ENCODE peak calls at places on chromosomes 2 and 18, in four cellular contexts. B is osteocyte, H is fibroblast of mammary gland, V is uterus. E is an unnamed sample.

GRCh38 chr2:15084826-15085489 is 452.4 kb downstream of the LRATD1 start:
- DNase-seq in H (no peak), B (no peak), V (no peak), E (no peak)

GRCh38 chr2:219205981-219206441 is 571 bp upstream of the ZFAND2B start:
- DNase-seq in V (no peak), B (no peak), H (no peak), E (no peak)

GRCh38 chr2:179861777-179862117 is 335 bp upstream of the ZNF385B start:
- DNase-seq in H (peak), V (no peak), B (no peak), E (peak)

GRCh38 chr2:127225186-127225960 is 5.3 kb upstream of the CYP27C1 start:
- DNase-seq in V (no peak), H (peak), B (no peak), E (no peak)

GRCh38 chr2:24228470-24228869 is 53.6 kb downstream of the FAM228A start:
- DNase-seq in V (no peak), H (peak), B (no peak), E (no peak)

GRCh38 chr2:66103581-66103980 is 331.3 kb upstream of the MEIS1 start:
- DNase-seq in H (no peak), B (no peak), V (no peak), E (no peak)

GRCh38 chr2:57180042-57180567 is 866.5 kb upstream of the VRK2 start:
- DNase-seq in B (no peak), V (no peak), H (peak), E (no peak)

GRCh38 chr2:164976301-164976700 is 21.0 kb upstream of the SLC38A11 start:
- DNase-seq in V (no peak), B (no peak), H (no peak), E (no peak)

GRCh38 chr18:63322908-63323634 is 3.5 kb upstream of the BCL2 start:
- DNase-seq in B (no peak), H (peak), V (peak), E (peak)

GRCh38 chr2:156329922-156330726 is 2.4 kb downstream of the NR4A2 start:
- DNase-seq in V (no peak), B (no peak), H (no peak), E (no peak)

GRCh38 chr18:76713432-76713831 is 108.9 kb upstream of the ZNF236 start:
- DNase-seq in B (no peak), V (no peak), H (no peak), E (no peak)

GRCh38 chr2:84905181-84906107 is at the start of gene TMSB10:
- DNase-seq in V (peak), B (peak), H (peak), E (peak)

GRCh38 chr2:85134255-85135065 is 1.3 kb downstream of the TCF7L1 start:
- DNase-seq in H (peak), V (peak), B (peak), E (no peak)

GRCh38 chr2:37753758-37754157 is 82.3 kb upstream of the CDC42EP3 start:
- DNase-seq in B (no peak), H (no peak), V (no peak), E (no peak)

GRCh38 chr2:240930631-240931318 is 24.6 kb downstream of the CROCC2 start:
- DNase-seq in B (peak), V (no peak), H (no peak), E (no peak)

GRCh38 chr2:2083113-2083757 is 247.8 kb downstream of the MYT1L start:
- DNase-seq in V (no peak), H (no peak), B (no peak), E (no peak)

GRCh38 chr2:223918671-223919134 is 26.4 kb downstream of the WDFY1 start:
- DNase-seq in V (no peak), H (no peak), B (no peak), E (no peak)

GRCh38 chr18:47036298-47036874 is 965 bp upstream of the ELOA2 start:
- DNase-seq in V (no peak), B (no peak), H (peak), E (no peak)

GRCh38 chr18:3652380-3653262 is 202.6 kb downstream of the TGIF1 start:
- DNase-seq in B (no peak), H (peak), V (peak), E (no peak)

GRCh38 chr18:68734311-68734710 is 19.4 kb upstream of the TMX3 start:
- DNase-seq in V (no peak), B (no peak), H (peak), E (no peak)

GRCh38 chr2:217407466-217407865 is 547.6 kb upstream of the TNP1 start:
- DNase-seq in V (no peak), H (peak), B (no peak), E (no peak)

GRCh38 chr2:207156045-207156444 is 9.7 kb downstream of the KLF7 start:
- DNase-seq in H (no peak), B (no peak), V (no peak), E (no peak)

GRCh38 chr2:219701847-219702634 is 74.6 kb downstream of the SLC4A3 start:
- DNase-seq in V (no peak), B (no peak), H (peak), E (no peak)

GRCh38 chr2:128772671-128773070 is 454.0 kb upstream of the HS6ST1 start:
- DNase-seq in B (peak), H (no peak), V (no peak), E (no peak)

GRCh38 chr18:68735498-68736343 is 20.8 kb upstream of the TMX3 start:
- DNase-seq in H (peak), B (no peak), V (no peak), E (no peak)

GRCh38 chr2:106581755-106582430 is 94.7 kb downstream of the CD8B2 start:
- DNase-seq in H (peak), V (peak), B (no peak), E (peak)

GRCh38 chr2:106581276-106581675 is 94.1 kb downstream of the CD8B2 start:
- DNase-seq in H (no peak), V (no peak), B (no peak), E (peak)

GRCh38 chr2:106584304-106584954 is 97.3 kb downstream of the CD8B2 start:
- DNase-seq in H (no peak), B (no peak), V (no peak), E (no peak)

GRCh38 chr2:106580241-106580640 is 93.1 kb downstream of the CD8B2 start:
- DNase-seq in H (no peak), B (no peak), V (no peak), E (no peak)

GRCh38 chr2:106582431-106583143 is 95.4 kb downstream of the CD8B2 start:
- DNase-seq in B (peak), V (peak), H (peak), E (peak)
- TF ChIP-seq CTCF in B (peak), V (peak), H (peak), E (peak)

DNA sequence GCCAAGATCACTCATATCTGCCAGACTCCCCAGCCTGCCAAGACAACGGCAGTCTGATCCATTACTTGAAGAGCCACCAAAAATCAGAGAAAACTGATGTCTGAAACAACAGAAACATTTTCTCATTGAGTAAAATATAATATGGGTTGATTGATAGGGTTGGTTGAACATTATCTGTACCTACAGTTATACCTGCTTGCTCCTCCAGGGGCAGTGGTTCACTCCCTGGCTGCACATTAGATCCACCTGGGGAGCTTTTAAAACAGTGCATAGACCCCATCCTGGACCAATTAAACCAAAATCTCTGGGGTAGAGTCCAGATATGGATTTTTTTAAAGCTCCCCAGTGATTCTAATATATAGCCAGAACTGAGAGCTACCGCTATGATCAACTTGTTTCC is 43.6 kb upstream of the SLC14A2 start:
- DNase-seq in B (no peak), V (no peak), H (no peak), E (peak)
- TF ChIP-seq CTCF in B (peak), V (no peak), H (peak), E (peak)

GRCh38 chr18:60176271-60176670 is 196.3 kb downstream of the MC4R start:
- DNase-seq in H (no peak), B (no peak), V (no peak), E (no peak)
- TF ChIP-seq CTCF in H (no peak), B (no peak), V (no peak), E (no peak)

DNA sequence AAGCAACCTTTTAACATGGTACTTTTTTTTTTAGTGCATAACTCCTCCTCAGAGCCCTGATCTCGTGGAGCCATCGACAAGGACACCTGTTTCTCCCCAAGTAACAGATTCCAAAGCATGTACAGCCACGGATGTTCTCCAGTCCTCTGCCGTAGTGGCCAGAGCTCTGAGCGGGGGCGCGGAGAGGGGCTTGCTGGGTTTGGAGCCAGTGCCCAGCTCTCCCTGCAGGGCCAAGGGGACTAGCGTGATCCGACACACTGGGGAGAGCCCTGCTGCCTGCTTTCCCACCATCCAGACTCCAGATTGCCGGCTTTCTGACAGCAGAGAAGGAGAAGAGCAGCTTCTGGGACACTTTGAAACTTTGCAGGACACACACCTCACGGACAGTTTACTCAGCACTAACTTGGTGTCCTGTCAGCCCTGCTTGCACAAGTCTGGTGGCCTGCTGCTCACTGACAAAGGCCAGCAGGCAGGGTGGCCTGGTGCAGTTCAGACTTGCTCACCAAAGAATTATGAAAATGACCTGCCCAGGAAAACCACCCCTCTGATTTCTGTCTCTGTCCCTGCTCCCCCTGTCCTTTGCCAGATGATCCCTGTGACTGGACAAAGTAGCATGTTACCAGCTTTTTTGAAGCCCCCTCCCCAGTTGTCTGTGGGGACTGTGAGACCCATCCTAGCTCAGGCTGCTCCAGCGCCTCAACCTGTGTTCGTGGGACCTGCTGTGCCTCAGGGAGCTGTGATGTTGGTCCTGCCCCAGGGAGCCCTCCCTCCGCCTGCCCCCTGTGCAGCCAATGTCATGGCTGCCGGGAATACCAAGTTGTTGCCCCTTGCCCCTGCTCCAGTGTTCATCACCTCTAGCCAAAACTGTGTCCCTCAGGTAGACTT is 4.5 kb downstream of the KLF11 start:
- DNase-seq in V (no peak), B (no peak), H (no peak), E (no peak)
- TF ChIP-seq CTCF in V (no peak), B (no peak), H (no peak), E (no peak)

GRCh38 chr2:137467246-137467862 is 496.9 kb upstream of the HNMT start:
- DNase-seq in B (no peak), H (peak), V (no peak), E (peak)
- TF ChIP-seq CTCF in B (peak), H (peak), V (no peak), E (peak)

GRCh38 chr18:12857215-12857924 is 26.7 kb downstream of the PTPN2 start:
- DNase-seq in V (no peak), H (no peak), B (no peak), E (no peak)
- TF ChIP-seq CTCF in V (no peak), H (no peak), B (no peak), E (no peak)